ENCODE peak calls at places on chromosomes 11 and 22, in six cellular contexts. D, O, J, A, I and Y are unnamed samples.

GRCh38 chr11:10155793-10156490 is 138.1 kb downstream of the SBF2 start:
- DNase-seq in D (no peak), O (no peak), J (no peak), A (no peak), I (no peak), Y (no peak)

GRCh38 chr11:72969894-72970335 is 155.7 kb downstream of the ATG16L2 start:
- DNase-seq in D (no peak), O (peak), J (no peak), A (no peak), I (no peak), Y (no peak)

GRCh38 chr11:4459470-4459869 is 10.4 kb downstream of the OR52K2 start:
- DNase-seq in D (no peak), O (no peak), J (no peak), A (no peak), I (no peak), Y (no peak)

GRCh38 chr22:39007177-39007576 is 6.9 kb upstream of the APOBEC3C start:
- DNase-seq in D (no peak), O (no peak), J (no peak), A (no peak), I (no peak), Y (no peak)

GRCh38 chr11:5591613-5592012 is 4.8 kb upstream of the TRIM6 start:
- DNase-seq in D (no peak), O (no peak), J (no peak), A (no peak), I (no peak), Y (no peak)

GRCh38 chr11:106379712-106380111 is 302.2 kb downstream of the AASDHPPT start:
- DNase-seq in D (no peak), O (no peak), J (no peak), A (no peak), I (no peak), Y (no peak)

GRCh38 chr22:41030891-41031290 is 61.5 kb upstream of the EP300 start:
- DNase-seq in D (no peak), O (no peak), J (no peak), A (no peak), I (no peak), Y (no peak)

GRCh38 chr11:8180469-8180868 is 11.6 kb upstream of the RIC3 start:
- DNase-seq in D (no peak), O (no peak), J (no peak), A (no peak), I (no peak), Y (no peak)

GRCh38 chr11:22516136-22516535 is 109.5 kb downstream of the FANCF start:
- DNase-seq in D (no peak), O (no peak), J (no peak), A (no peak), I (no peak), Y (no peak)

GRCh38 chr22:46073683-46074504 is 76.4 kb upstream of the PPARA start:
- DNase-seq in D (no peak), O (peak), J (no peak), A (no peak), I (no peak), Y (no peak)

GRCh38 chr22:44160416-44160815 is 20.3 kb upstream of the PARVG start:
- DNase-seq in D (no peak), O (no peak), J (no peak), A (no peak), I (no peak), Y (no peak)

GRCh38 chr11:91596111-91596510 is 628.5 kb upstream of the FAT3 start:
- DNase-seq in D (no peak), O (no peak), J (no peak), A (no peak), I (no peak), Y (no peak)